ENCODE peak calls at places on chromosome 4, in four cellular contexts. W is SK-N-SH, Y is GM12878, R is HepG2. H is an unnamed sample.

GRCh38 chr4:2852481-2852881 is 8.8 kb downstream of the ADD1 start:
- DNase-seq in W (no peak), Y (peak), R (no peak), H (no peak)

GRCh38 chr4:118814054-118814453 is 21.9 kb downstream of the SEC24D start:
- DNase-seq in W (no peak), Y (no peak), R (no peak), H (no peak)

GRCh38 chr4:84530871-84531270 is 31.8 kb upstream of the NKX6-1 start:
- DNase-seq in W (no peak), Y (no peak), R (no peak), H (no peak)

GRCh38 chr4:107824367-107825071 is at the start of gene SGMS2:
- DNase-seq in W (peak), Y (no peak), R (peak), H (peak)

GRCh38 chr4:133668061-133668851 is 519.2 kb downstream of the PCDH10 start:
- DNase-seq in W (no peak), Y (no peak), R (no peak), H (no peak)

GRCh38 chr4:184028571-184028996 is 123.5 kb downstream of the STOX2 start:
- DNase-seq in W (no peak), Y (no peak), R (no peak), H (no peak)

GRCh38 chr4:83082777-83083176 is 31.8 kb downstream of the PLAC8 start:
- DNase-seq in W (no peak), Y (no peak), R (no peak), H (no peak)

GRCh38 chr4:108426493-108426892 is 193.9 kb upstream of the RPL34 start:
- DNase-seq in W (no peak), Y (no peak), R (no peak), H (no peak)

GRCh38 chr4:27985522-27985921 is 1124.9 kb downstream of the STIM2 start:
- DNase-seq in W (no peak), Y (peak), R (no peak), H (no peak)

GRCh38 chr4:46442963-46443362 is 53.0 kb upstream of the GABRA2 start:
- DNase-seq in W (no peak), Y (no peak), R (no peak), H (no peak)

GRCh38 chr4:23827971-23828680 is 61.7 kb downstream of the PPARGC1A start:
- DNase-seq in W (no peak), Y (no peak), R (no peak), H (no peak)

GRCh38 chr4:170202721-170203120 is 113.0 kb upstream of the AADAT start:
- DNase-seq in W (no peak), Y (no peak), R (no peak), H (no peak)

GRCh38 chr4:81550005-81550896 is 78.5 kb upstream of the RASGEF1B start:
- DNase-seq in W (no peak), Y (no peak), R (no peak), H (no peak)

GRCh38 chr4:7103031-7103598 is 35.3 kb upstream of the GRPEL1 start:
- DNase-seq in W (peak), Y (peak), R (peak), H (peak)

GRCh38 chr4:98605216-98605615 is 53.2 kb downstream of the TSPAN5 start:
- DNase-seq in W (no peak), Y (no peak), R (no peak), H (no peak)

GRCh38 chr4:127586922-127587571 is 45.7 kb upstream of the INTU start:
- DNase-seq in W (peak), Y (no peak), R (peak), H (peak)

GRCh38 chr4:168558587-168558986 is 61.7 kb downstream of the PALLD start:
- DNase-seq in W (no peak), Y (no peak), R (no peak), H (no peak)

GRCh38 chr4:152247271-152247975 is 288.5 kb downstream of the FBXW7 start:
- DNase-seq in W (peak), Y (no peak), R (no peak), H (no peak)

GRCh38 chr4:22463179-22463578 is 52.7 kb downstream of the ADGRA3 start:
- DNase-seq in W (no peak), Y (no peak), R (no peak), H (no peak)

GRCh38 chr4:52107336-52107735 is 56.2 kb downstream of the SPATA18 start:
- DNase-seq in W (no peak), Y (no peak), R (no peak), H (no peak)

GRCh38 chr4:185127021-185127925 is 15.8 kb upstream of the SLC25A4 start:
- DNase-seq in W (peak), Y (no peak), R (no peak), H (no peak)

GRCh38 chr4:76607266-76607799 is 172.3 kb downstream of the SHROOM3 start:
- DNase-seq in W (no peak), Y (peak), R (no peak), H (no peak)

GRCh38 chr4:81358173-81358572 is 113.5 kb downstream of the RASGEF1B start:
- DNase-seq in W (no peak), Y (no peak), R (no peak), H (no peak)

GRCh38 chr4:69497081-69497480 is 1.4 kb upstream of the UGT2B4 start:
- DNase-seq in W (no peak), Y (no peak), R (no peak), H (no peak)

GRCh38 chr4:112416464-112416863 is 99.5 kb downstream of the NEUROG2 start:
- DNase-seq in W (no peak), Y (no peak), R (no peak), H (no peak)

GRCh38 chr4:69936566-69936965 is 5.7 kb downstream of the CSN1S1 start:
- DNase-seq in W (no peak), Y (no peak), R (no peak), H (no peak)

DNA sequence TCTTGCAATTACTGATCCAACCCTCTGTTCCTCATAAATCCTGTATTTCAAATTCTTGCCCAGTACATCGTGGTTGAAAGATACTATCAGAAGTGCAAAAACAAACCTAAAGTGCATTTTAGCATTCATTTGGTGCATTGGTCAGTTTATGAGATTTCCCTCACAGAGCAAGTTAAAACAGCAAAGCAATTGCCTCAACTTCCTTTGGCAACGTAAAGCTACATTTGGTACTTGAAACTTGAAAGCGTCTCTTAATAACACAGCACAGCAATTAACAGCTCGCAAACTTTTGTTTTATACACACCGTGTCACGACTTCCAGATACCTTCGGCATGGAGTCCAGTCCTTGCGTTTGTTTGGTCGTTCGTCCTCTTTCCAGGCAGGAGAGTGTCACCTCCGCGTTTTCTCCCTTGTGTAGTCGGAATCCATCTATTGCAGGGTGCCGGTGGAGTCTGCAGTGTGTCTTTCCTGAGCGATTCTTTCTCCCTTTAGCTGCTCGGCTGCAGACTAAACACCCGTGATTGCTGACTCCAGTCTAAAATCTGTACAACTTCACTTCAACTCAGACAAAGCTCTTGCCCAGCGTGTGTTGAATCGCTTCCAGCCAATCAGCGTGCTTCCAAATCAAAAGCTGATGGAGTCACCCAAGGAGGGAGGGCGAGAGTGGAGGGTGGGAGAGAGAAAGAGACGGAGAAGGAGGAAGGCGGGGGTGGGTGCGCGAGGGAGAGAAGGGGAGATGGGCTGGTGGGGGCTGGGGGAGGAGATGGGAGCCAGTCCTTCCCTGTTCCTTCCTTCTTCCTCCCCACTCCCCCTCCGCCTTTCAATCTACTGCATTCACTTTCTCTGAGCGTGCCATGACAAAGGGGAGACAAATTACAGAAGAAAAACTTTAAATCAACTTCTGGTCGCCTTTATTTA is at the start of gene PCDH18:
- DNase-seq in W (peak), Y (peak), R (no peak), H (no peak)
- TF ChIP-seq ZBTB33 in W (no peak), Y (no peak), R (no peak), H (no peak)

GRCh38 chr4:138734746-138735145 is 280.8 kb upstream of the NOCT start:
- DNase-seq in W (no peak), Y (no peak), R (no peak), H (no peak)
- TF ChIP-seq CHD2 in W (no peak), Y (no peak), R (no peak), H (no peak)

DNA sequence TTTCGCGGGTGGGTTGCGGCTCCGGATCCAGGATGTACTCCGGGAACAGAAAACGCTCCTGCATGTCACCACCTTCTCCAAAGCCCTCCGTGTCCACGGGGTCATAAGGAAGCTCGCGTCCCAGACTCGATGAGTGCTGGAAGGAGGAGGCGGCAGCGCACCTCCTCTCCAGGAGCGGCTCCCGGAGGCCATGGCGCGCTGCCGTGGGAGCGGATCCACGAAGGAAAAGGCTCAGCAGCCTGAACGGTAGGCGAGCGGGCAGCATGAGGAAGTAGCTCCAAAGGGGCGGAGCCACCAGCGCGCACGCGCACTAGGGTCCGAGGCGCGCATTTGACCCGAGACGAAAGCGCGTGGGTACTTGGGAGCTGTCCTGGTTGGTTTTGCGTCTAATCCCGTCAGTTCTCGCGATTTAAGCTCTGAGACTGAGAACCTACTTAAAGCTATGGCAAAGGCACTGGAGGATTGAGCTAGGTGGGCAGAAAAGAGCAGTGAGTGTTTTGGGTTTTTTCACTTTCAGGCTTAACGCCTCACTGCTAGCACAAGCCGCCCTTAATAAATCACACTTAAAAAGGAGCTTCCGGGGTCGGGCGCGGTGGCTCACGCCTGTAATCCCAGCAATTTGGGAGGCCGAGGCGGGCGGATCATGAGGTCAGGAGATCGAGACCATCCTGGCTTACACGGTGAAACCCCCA is at the start of gene NOA1:
- DNase-seq in W (peak), Y (peak), R (peak), H (peak)
- TF ChIP-seq ZBTB33 in W (peak), Y (no peak), R (no peak), H (no peak)

GRCh38 chr4:37798616-37799015 is 27.9 kb upstream of the PGM2 start:
- DNase-seq in W (no peak), Y (no peak), R (no peak), H (no peak)

GRCh38 chr4:37799941-37800554 is 26.4 kb upstream of the PGM2 start:
- DNase-seq in W (no peak), Y (no peak), R (no peak), H (no peak)

GRCh38 chr4:37803348-37803973 is 23.0 kb upstream of the PGM2 start:
- DNase-seq in W (peak), Y (no peak), R (peak), H (peak)

GRCh38 chr4:37805091-37805490 is 21.4 kb upstream of the PGM2 start:
- DNase-seq in W (no peak), Y (no peak), R (no peak), H (no peak)

GRCh38 chr4:37802068-37802666 is 24.3 kb upstream of the PGM2 start:
- DNase-seq in W (peak), Y (no peak), R (peak), H (no peak)
- TF ChIP-seq CHD2 in W (no peak), Y (no peak), R (no peak), H (no peak)

GRCh38 chr4:140076307-140076706 is 77.7 kb downstream of the MAML3 start:
- DNase-seq in W (no peak), Y (no peak), R (no peak), H (no peak)

GRCh38 chr4:140080883-140081282 is 73.1 kb downstream of the MAML3 start:
- DNase-seq in W (no peak), Y (no peak), R (no peak), H (no peak)

GRCh38 chr4:140082399-140082758 is 71.6 kb downstream of the MAML3 start:
- DNase-seq in W (peak), Y (no peak), R (no peak), H (no peak)

GRCh38 chr4:140081582-140082398 is 72.2 kb downstream of the MAML3 start:
- DNase-seq in W (no peak), Y (no peak), R (no peak), H (no peak)

DNA sequence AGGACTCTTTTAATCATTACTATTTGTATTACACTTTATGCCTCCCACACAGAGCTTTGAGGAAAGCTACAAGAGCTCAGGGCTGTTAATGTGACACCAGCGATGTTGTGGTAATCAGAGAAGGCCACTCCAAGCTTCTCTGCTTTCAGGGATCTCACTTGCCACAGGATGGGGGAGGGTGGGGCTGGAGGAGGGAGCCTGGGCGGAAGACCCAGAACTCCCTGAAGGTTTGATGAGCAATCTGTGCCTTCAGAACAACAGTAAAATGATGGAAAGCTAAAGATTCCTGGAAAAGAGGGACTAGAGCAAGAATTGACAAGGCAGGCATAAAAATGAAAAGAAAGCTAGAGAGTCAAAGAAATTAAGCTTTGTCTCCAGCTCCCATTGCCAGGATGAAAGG is 75.6 kb downstream of the MAML3 start:
- DNase-seq in W (no peak), Y (no peak), R (no peak), H (no peak)
- TF ChIP-seq ZBTB33 in W (no peak), Y (no peak), R (no peak), H (no peak)

GRCh38 chr4:65651031-65651430 is 19.3 kb downstream of the EPHA5 start:
- DNase-seq in W (no peak), Y (no peak), R (no peak), H (no peak)

GRCh38 chr4:65646136-65646535 is 24.2 kb downstream of the EPHA5 start:
- DNase-seq in W (no peak), Y (no peak), R (no peak), H (no peak)

GRCh38 chr4:65645185-65645584 is 25.1 kb downstream of the EPHA5 start:
- DNase-seq in W (no peak), Y (no peak), R (no peak), H (no peak)
- TF ChIP-seq CHD2 in W (no peak), Y (no peak), R (no peak), H (no peak)

DNA sequence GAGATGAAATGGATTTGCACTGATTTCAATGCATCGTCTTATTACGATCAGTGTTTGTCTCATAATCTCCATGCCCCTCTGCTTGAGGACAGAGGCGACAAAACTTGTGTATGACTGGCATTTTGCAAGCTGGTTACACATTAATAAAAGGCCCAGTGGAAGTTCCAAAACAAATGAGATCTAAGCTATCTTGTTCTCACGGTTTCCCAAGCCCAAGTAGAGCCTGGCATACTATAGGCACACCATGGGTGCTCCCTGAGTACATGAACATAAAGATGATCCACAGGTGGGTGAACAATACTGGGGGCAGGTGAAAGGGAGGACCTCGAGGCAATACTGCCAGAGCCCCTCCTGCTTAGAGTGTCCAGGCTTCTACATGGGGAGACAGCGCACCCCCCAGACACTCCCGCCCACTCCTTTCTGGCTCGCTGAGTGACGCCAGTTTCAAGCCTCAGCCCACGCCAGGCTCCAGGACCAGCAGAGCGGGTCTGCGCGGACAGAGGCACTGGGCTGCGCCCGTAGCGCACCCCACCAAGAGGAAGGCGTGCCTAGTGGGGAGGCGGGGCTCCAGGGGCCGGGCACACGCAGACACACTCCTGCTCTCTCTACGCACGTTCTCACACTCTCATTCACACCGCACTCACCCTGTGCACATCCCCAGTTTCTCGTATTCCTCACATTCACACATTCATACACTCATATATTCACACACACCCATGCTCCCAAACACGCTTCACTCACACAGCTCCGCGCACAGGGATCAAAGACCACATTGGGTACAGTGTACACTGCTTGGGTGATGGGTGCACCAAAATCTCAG is 8.9 kb upstream of the GSX2 start:
- DNase-seq in W (peak), Y (no peak), R (peak), H (no peak)
- TF ChIP-seq ZBTB33 in W (no peak), Y (no peak), R (no peak), H (no peak)

DNA sequence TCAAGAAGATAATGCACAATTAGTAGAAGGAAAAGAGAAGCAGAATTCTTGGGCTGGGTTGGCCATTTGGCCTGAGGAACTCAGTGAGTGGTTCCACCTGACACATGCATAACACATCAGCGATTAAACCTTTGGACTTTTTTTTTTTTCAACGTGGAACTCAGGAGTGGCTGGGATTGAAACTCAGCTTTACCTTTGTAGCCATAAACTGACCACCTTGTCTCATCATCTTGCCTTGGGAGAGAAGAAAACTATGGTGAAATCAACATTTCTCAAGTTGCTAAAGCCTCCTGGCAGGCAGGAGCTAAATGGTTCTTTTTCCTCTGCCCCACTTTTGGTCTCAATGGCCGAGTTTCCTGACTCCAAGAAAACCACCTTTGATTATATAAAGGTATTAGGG is 16.3 kb downstream of the PTTG2 start:
- DNase-seq in W (no peak), Y (no peak), R (peak), H (no peak)
- TF ChIP-seq CHD2 in W (no peak), Y (no peak), R (no peak), H (no peak)

H was measured in K562.